ENCODE peak calls at places on chromosomes 16 and 17, in five cellular contexts. T, G, K, W and C are unnamed samples.

GRCh38 chr16:50816901-50817555 is 75.1 kb downstream of the CYLD start:
- DNase-seq in K (no peak), G (no peak), T (no peak), W (no peak), C (no peak)

GRCh38 chr17:77887464-77888241 is 70.8 kb upstream of the TNRC6C start:
- DNase-seq in K (peak; percentile 79), W (peak; percentile 73), G (peak; percentile 47), T (no peak), C (no peak)

GRCh38 chr16:79099701-79100100 is 500.8 kb downstream of the MAF start:
- DNase-seq in G (no peak), K (no peak), W (no peak), T (no peak), C (no peak)

GRCh38 chr17:60729854-60730253 is 52.2 kb downstream of the BCAS3 start:
- DNase-seq in G (no peak), W (no peak), T (no peak), K (no peak), C (no peak)

GRCh38 chr17:68334393-68334792 is 43.1 kb downstream of the ARSG start:
- DNase-seq in T (no peak), K (no peak), G (no peak), W (no peak), C (no peak)

GRCh38 chr17:35865412-35866355 is 3.0 kb downstream of the HEATR9 start:
- DNase-seq in K (peak; percentile 42), W (peak; percentile 61), G (no peak), T (no peak), C (no peak)

GRCh38 chr17:66834919-66835454 is at the start of gene CACNG5:
- DNase-seq in K (no peak), G (peak; percentile 45), T (no peak), W (no peak), C (peak; percentile 81)

GRCh38 chr16:1890701-1891035 is 18.7 kb upstream of the MEIOB start:
- DNase-seq in W (no peak), K (no peak), T (no peak), G (no peak), C (no peak)